ENCODE peak calls at places on chromosomes 13 and 19, in ten cellular contexts. D, Z, X, A, M, E, B, Q, H and F are unnamed samples.

GRCh38 chr19:10294368-10294697 is 4.6 kb downstream of the ICAM5 start:
- DNase-seq in D (no peak), Z (no peak), X (no peak), A (no peak), M (no peak), E (no peak), B (peak), Q (no peak), H (no peak), F (no peak)

GRCh38 chr13:113207890-113208423 is 512 bp downstream of the PCID2 start:
- DNase-seq in D (no peak), Z (no peak), X (no peak), A (no peak), M (no peak), E (peak), B (peak), Q (peak), H (no peak), F (peak)

GRCh38 chr19:2375341-2376121 is 15.5 kb downstream of the TMPRSS9 start:
- DNase-seq in D (no peak), Z (no peak), X (no peak), A (no peak), M (no peak), E (no peak), B (no peak), Q (no peak), H (no peak), F (no peak)

GRCh38 chr13:29411493-29411892 is 184.0 kb downstream of the SLC7A1 start:
- DNase-seq in D (no peak), Z (no peak), X (no peak), A (no peak), M (no peak), E (peak), B (no peak), Q (no peak), H (no peak), F (no peak)

GRCh38 chr13:20988909-20989735 is 72.3 kb downstream of the LATS2 start:
- DNase-seq in D (no peak), Z (no peak), X (no peak), A (no peak), M (no peak), E (no peak), B (no peak), Q (no peak), H (no peak), F (no peak)

GRCh38 chr19:29714371-29714952 is 599 bp downstream of the C19orf12 start:
- DNase-seq in D (no peak), Z (peak), X (no peak), A (no peak), M (no peak), E (no peak), B (no peak), Q (no peak), H (no peak), F (no peak)

GRCh38 chr19:35063940-35064818 is 22.7 kb downstream of the HPN start:
- DNase-seq in D (no peak), Z (no peak), X (no peak), A (no peak), M (no peak), E (peak), B (no peak), Q (no peak), H (no peak), F (no peak)

GRCh38 chr13:20525601-20526544 is at the start of gene CRYL1:
- DNase-seq in D (no peak), Z (peak), X (peak), A (peak), M (peak), E (peak), B (peak), Q (peak), H (peak), F (no peak)

GRCh38 chr19:2494084-2494446 is 18.1 kb downstream of the GADD45B start:
- DNase-seq in D (no peak), Z (no peak), X (no peak), A (no peak), M (no peak), E (peak), B (no peak), Q (no peak), H (no peak), F (no peak)

GRCh38 chr13:22198001-22198400 is 527.1 kb downstream of the FGF9 start:
- DNase-seq in D (no peak), Z (no peak), X (no peak), A (no peak), M (no peak), E (no peak), B (no peak), Q (no peak), H (no peak), F (no peak)

GRCh38 chr19:50332014-50332263 is 2.8 kb upstream of the KCNC3 start:
- DNase-seq in D (no peak), Z (no peak), X (no peak), A (no peak), M (no peak), E (no peak), B (no peak), Q (no peak), H (no peak), F (no peak)